ENCODE peak calls at places on chromosome 14, in six cellular contexts. V is HepG2, B is breast epithelium, J is esophagus muscularis mucosa, F is GM12892, I is sigmoid colon. A is an unnamed sample.

GRCh38 chr14:80378084-80378483 is 166.8 kb upstream of the DIO2 start:
- DNase-seq in V (no peak), B (no peak), J (no peak), F (no peak), I (no peak), A (no peak)

GRCh38 chr14:64654931-64655330 is 49.3 kb upstream of the PLEKHG3 start:
- DNase-seq in V (no peak), B (no peak), J (no peak), F (no peak), I (no peak), A (peak; percentile 63)

GRCh38 chr14:26896447-26896846 is 298.6 kb upstream of the NOVA1 start:
- DNase-seq in V (no peak), B (no peak), J (no peak), F (no peak), I (peak; percentile 63), A (no peak)

GRCh38 chr14:101225116-101225728 is 321.7 kb upstream of the RTL1 start:
- DNase-seq in V (no peak), B (no peak), J (peak; percentile 70), F (no peak), I (no peak), A (no peak)

GRCh38 chr14:96165493-96166474 is 38.9 kb upstream of the BDKRB2 start:
- DNase-seq in V (no peak), B (no peak), J (no peak), F (no peak), I (peak; percentile 26), A (peak; percentile 29)

GRCh38 chr14:94011795-94012194 is 14.3 kb upstream of the OTUB2 start:
- DNase-seq in V (no peak), B (no peak), J (no peak), F (no peak), I (no peak), A (no peak)

GRCh38 chr14:73180385-73180805 is 44.1 kb downstream of the PSEN1 start:
- DNase-seq in V (peak; percentile 27), B (no peak), J (no peak), F (no peak), I (no peak), A (no peak)

GRCh38 chr14:90555126-90556049 is 158.6 kb downstream of the CALM1 start:
- DNase-seq in V (no peak), B (no peak), J (no peak), F (no peak), I (no peak), A (peak; percentile 59)

GRCh38 chr14:51821822-51822221 is 38.6 kb upstream of the GNG2 start:
- DNase-seq in V (no peak), B (no peak), J (no peak), F (no peak), I (no peak), A (no peak)

GRCh38 chr14:50139192-50139591 is 22.8 kb upstream of the VCPKMT start:
- DNase-seq in V (no peak), B (no peak), J (no peak), F (no peak), I (no peak), A (no peak)

GRCh38 chr14:29311983-29312382 is 545.4 kb downstream of the FOXG1 start:
- DNase-seq in V (no peak), B (no peak), J (no peak), F (no peak), I (no peak), A (no peak)

GRCh38 chr14:87863047-87863446 is 129.9 kb downstream of the GALC start:
- DNase-seq in V (no peak), B (no peak), J (no peak), F (no peak), I (no peak), A (no peak)

GRCh38 chr14:51430079-51430478 is 190.0 kb downstream of the TMX1 start:
- DNase-seq in V (no peak), B (no peak), J (no peak), F (no peak), I (no peak), A (no peak)

GRCh38 chr14:76118594-76118993 is 33.1 kb upstream of the GPATCH2L start:
- DNase-seq in V (peak; percentile 49), B (no peak), J (no peak), F (no peak), I (no peak), A (no peak)

GRCh38 chr14:54877015-54877702 is 25.5 kb downstream of the GCH1 start:
- DNase-seq in V (no peak), B (no peak), J (peak; percentile 5), F (no peak), I (no peak), A (no peak)

GRCh38 chr14:26286066-26286791 is 311.6 kb downstream of the NOVA1 start:
- DNase-seq in V (no peak), B (no peak), J (no peak), F (no peak), I (no peak), A (no peak)

GRCh38 chr14:93959239-93960107 is 16.9 kb downstream of the ASB2 start:
- DNase-seq in V (peak; percentile 98), B (peak; percentile 54), J (no peak), F (peak; percentile 92), I (no peak), A (peak; percentile 94)

GRCh38 chr14:99576761-99577705 is 27.0 kb downstream of the CCDC85C start:
- DNase-seq in V (no peak), B (no peak), J (no peak), F (no peak), I (no peak), A (no peak)

GRCh38 chr14:100429537-100429936 is 106.4 kb downstream of the SLC25A47 start:
- DNase-seq in V (peak; percentile 88), B (no peak), J (no peak), F (no peak), I (peak; percentile 32), A (no peak)

GRCh38 chr14:35333797-35334743 is 41.9 kb downstream of the PSMA6 start:
- DNase-seq in V (peak; percentile 78), B (no peak), J (no peak), F (no peak), I (no peak), A (no peak)

GRCh38 chr14:65095633-65096205 is 6.6 kb downstream of the MAX start:
- DNase-seq in V (no peak), B (peak; percentile 56), J (no peak), F (no peak), I (peak; percentile 91), A (no peak)

GRCh38 chr14:94476018-94476417 is at the start of gene SERPINA9:
- DNase-seq in V (no peak), B (no peak), J (no peak), F (no peak), I (no peak), A (no peak)

GRCh38 chr14:50025776-50026175 is 90.6 kb downstream of the VCPKMT start:
- DNase-seq in V (no peak), B (no peak), J (no peak), F (no peak), I (no peak), A (no peak)

GRCh38 chr14:25118671-25119070 is 68.7 kb upstream of the STXBP6 start:
- DNase-seq in V (no peak), B (no peak), J (no peak), F (no peak), I (no peak), A (no peak)

GRCh38 chr14:68358978-68359861 is 433.6 kb downstream of the ZFP36L1 start:
- DNase-seq in V (no peak), B (no peak), J (no peak), F (no peak), I (no peak), A (no peak)

GRCh38 chr14:69519253-69519661 is 34.7 kb downstream of the PLEKHD1 start:
- DNase-seq in V (no peak), B (no peak), J (no peak), F (no peak), I (no peak), A (no peak)

GRCh38 chr14:94355191-94355794 is 32.2 kb upstream of the SERPINA6 start:
- DNase-seq in V (peak; percentile 85), B (no peak), J (peak; percentile 91), F (no peak), I (no peak), A (no peak)

GRCh38 chr14:92575773-92576303 is 62.3 kb downstream of the RIN3 start:
- DNase-seq in V (no peak), B (no peak), J (no peak), F (no peak), I (no peak), A (peak; percentile 52)

GRCh38 chr14:92577321-92577742 is 63.8 kb downstream of the RIN3 start:
- DNase-seq in V (no peak), B (no peak), J (no peak), F (peak; percentile 41), I (no peak), A (peak; percentile 75)

GRCh38 chr14:92573761-92574498 is 60.3 kb downstream of the RIN3 start:
- DNase-seq in V (no peak), B (no peak), J (no peak), F (no peak), I (peak; percentile 68), A (no peak)

GRCh38 chr14:92572050-92572449 is 58.5 kb downstream of the RIN3 start:
- DNase-seq in V (no peak), B (no peak), J (no peak), F (no peak), I (peak; percentile 19), A (no peak)

GRCh38 chr14:92575061-92575772 is 61.6 kb downstream of the RIN3 start:
- DNase-seq in V (no peak), B (no peak), J (no peak), F (no peak), I (no peak), A (peak; percentile 8)
- TF ChIP-seq POLR2AphosphoS5 in V (no peak), B (no peak), J (no peak), F (peak; percentile 50), I (no peak), A (no peak)

GRCh38 chr14:63203618-63204406 is 431 bp upstream of the RHOJ start:
- DNase-seq in V (peak; percentile 90), B (peak; percentile 54), J (peak; percentile 93), F (no peak), I (peak; percentile 94), A (peak; percentile 74)
- TF ChIP-seq POLR2A in V (no peak), B (no peak), J (no peak), F (no peak), I (peak; percentile 23), A (no peak)

GRCh38 chr14:60724080-60724618 is at the start of gene SIX4:
- DNase-seq in V (peak; percentile 84), B (peak; percentile 64), J (no peak), F (peak; percentile 34), I (peak; percentile 87), A (no peak)
- TF ChIP-seq POLR2AphosphoS5 in V (peak; percentile 79), B (peak; percentile 29), J (peak; percentile 62), F (no peak), I (peak; percentile 11), A (no peak)

DNA sequence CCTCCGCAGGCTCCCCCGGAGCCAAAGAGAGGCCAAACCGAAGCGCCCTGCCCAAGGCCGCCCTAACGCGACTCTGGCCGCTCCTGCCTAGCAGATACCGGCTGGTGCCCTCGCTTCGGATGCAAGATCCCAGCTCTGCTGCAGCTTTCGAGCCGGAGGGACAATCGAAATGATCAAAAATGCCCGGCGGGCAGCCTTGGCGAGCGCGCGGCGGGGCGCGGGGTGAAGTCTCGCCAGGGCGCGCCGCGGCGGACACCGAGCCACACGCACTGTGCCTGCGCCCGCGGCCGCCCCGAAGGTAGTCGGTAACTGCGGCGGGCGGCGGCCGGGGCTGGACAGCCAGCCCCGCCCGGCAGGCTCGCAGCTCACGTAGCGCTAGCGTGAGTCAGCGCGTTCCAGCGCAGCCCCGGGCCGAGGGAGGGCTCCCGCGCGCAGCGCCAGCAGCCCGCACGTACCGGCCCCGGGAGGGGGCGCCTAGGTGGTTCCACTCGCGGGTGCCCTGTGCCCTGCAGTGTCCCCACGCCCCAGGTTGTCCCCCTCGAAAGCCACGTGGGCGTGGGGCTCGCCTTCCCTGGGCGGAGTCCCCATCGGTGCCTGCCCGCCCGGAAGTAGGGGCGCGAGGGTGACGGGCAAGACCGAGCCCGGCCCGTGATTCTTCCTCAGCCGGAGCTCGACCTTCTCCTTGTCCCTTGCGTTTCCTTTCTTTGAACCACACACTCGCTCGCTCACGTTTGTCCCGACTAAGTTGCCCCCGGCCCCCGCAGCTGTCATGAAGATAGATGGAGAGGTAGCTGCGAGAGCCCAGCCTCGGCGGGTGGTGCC is 109.3 kb upstream of the EGLN3 start:
- DNase-seq in V (peak; percentile 56), B (peak; percentile 76), J (peak; percentile 91), F (peak; percentile 46), I (peak; percentile 90), A (peak; percentile 89)
- TF ChIP-seq POLR2A in V (peak; percentile 67), B (no peak), J (peak; percentile 39), F (no peak), I (peak; percentile 41), A (no peak)

A was measured in spleen.